ENCODE peak calls at places on chromosomes 4 and X, in six cellular contexts. R is ovary, O is heart left ventricle, S is left ventricle myocardium inferior, B is left lung, A is neuronal stem cell. H is an unnamed sample.

GRCh38 chrX:87045352-87045751 is 472.2 kb upstream of the KLHL4 start:
- DNase-seq in S (no peak), B (no peak), A (no peak), R (no peak), O (no peak), H (no peak)

GRCh38 chr4:133147922-133148689 is 988 bp upstream of the PCDH10 start:
- DNase-seq in R (peak; percentile 42), B (no peak), A (peak; percentile 41), O (no peak), S (no peak), H (no peak)

GRCh38 chr4:36322921-36323354 is 41.5 kb downstream of the DTHD1 start:
- DNase-seq in O (no peak), R (no peak), S (no peak), A (no peak), B (no peak), H (peak; percentile 16)

GRCh38 chr4:107736924-107737448 is 17.0 kb upstream of the PAPSS1 start:
- DNase-seq in B (no peak), A (peak; percentile 63), O (peak; percentile 31), R (no peak), S (no peak), H (peak; percentile 65)

GRCh38 chr4:109355835-109356234 is 53.4 kb upstream of the COL25A1 start:
- DNase-seq in S (no peak), A (no peak), R (no peak), O (no peak), B (no peak), H (no peak)

GRCh38 chr4:99028187-99028586 is 32.7 kb downstream of the METAP1 start:
- DNase-seq in O (no peak), B (no peak), A (no peak), S (no peak), R (no peak), H (no peak)

GRCh38 chr4:127162741-127163140 is 470.0 kb upstream of the INTU start:
- DNase-seq in B (no peak), O (no peak), R (no peak), S (no peak), A (no peak), H (no peak)

GRCh38 chrX:134548257-134548732 is 88.3 kb downstream of the HPRT1 start:
- DNase-seq in R (no peak), B (no peak), A (no peak), O (no peak), S (no peak), H (no peak)

GRCh38 chr4:87005690-87006461 is 71.1 kb downstream of the AFF1 start:
- DNase-seq in S (no peak), B (no peak), R (no peak), O (no peak), A (no peak), H (peak; percentile 11)

GRCh38 chr4:155954939-155955338 is 1.3 kb upstream of the CTSO start:
- DNase-seq in O (no peak), R (no peak), S (no peak), A (no peak), B (no peak), H (no peak)

GRCh38 chr4:83855044-83855443 is 319.1 kb downstream of the GPAT3 start:
- DNase-seq in S (no peak), B (no peak), R (no peak), O (no peak), A (no peak), H (no peak)
- H3K4me1 ChIP-seq in S (no peaks in the 10 kb centered on the region), B (no peaks in the 10 kb centered on the region), R (no peaks in the 10 kb centered on the region), O (no peaks in the 10 kb centered on the region), A (peaks cover 5% of the 10 kb centered on the region), H (no peaks in the 10 kb centered on the region)

GRCh38 chrX:126165401-126165720 is 728 bp downstream of the DCAF12L2 start:
- DNase-seq in R (peak; percentile 17), O (no peak), S (no peak), B (no peak), A (no peak), H (no peak)
- H3K4me3 ChIP-seq in R (peak overlapping the region; percentile 34), O (peak overlapping the region; percentile 36), S (peak overlapping the region; percentile 56), B (no peak overlapping the region), A (no peak overlapping the region), H (no peak overlapping the region)

GRCh38 chr4:2874861-2875260 is 31.2 kb downstream of the ADD1 start:
- DNase-seq in S (no peak), R (no peak), O (no peak), A (no peak), B (no peak), H (no peak)
- H3K4me1 ChIP-seq in S (peaks cover 92% of the 10 kb centered on the region), R (peaks cover 7% of the 10 kb centered on the region), O (peaks cover 75% of the 10 kb centered on the region), A (peaks cover 4% of the 10 kb centered on the region), B (peaks cover 14% of the 10 kb centered on the region), H (peaks cover 7% of the 10 kb centered on the region)

GRCh38 chr4:65999518-65999871 is 329.2 kb upstream of the EPHA5 start:
- DNase-seq in B (no peak), S (no peak), A (no peak), R (no peak), O (no peak), H (no peak)
- H3K4me3 ChIP-seq in B (no peak overlapping the region), S (no peak overlapping the region), A (no peak overlapping the region), R (no peak overlapping the region), O (no peak overlapping the region), H (no peak overlapping the region)

GRCh38 chr4:153489856-153490558 is 23.8 kb downstream of the TMEM131L start:
- DNase-seq in R (no peak), A (no peak), B (no peak), S (no peak), O (no peak), H (no peak)

GRCh38 chr4:153485860-153486259 is 19.7 kb downstream of the TMEM131L start:
- DNase-seq in O (no peak), A (no peak), R (no peak), B (no peak), S (no peak), H (no peak)

GRCh38 chr4:153486281-153487151 is 20.4 kb downstream of the TMEM131L start:
- DNase-seq in R (no peak), B (peak; percentile 52), O (no peak), S (no peak), A (no peak), H (no peak)

GRCh38 chr4:153488719-153489384 is 22.7 kb downstream of the TMEM131L start:
- DNase-seq in R (no peak), B (peak; percentile 52), A (no peak), O (peak; percentile 65), S (peak; percentile 51), H (no peak)

GRCh38 chr4:153488006-153488718 is 22.0 kb downstream of the TMEM131L start:
- DNase-seq in A (no peak), R (no peak), O (peak; percentile 36), B (no peak), S (no peak), H (peak; percentile 73)
- H3K4me1 ChIP-seq in A (peaks cover 23% of the 10 kb centered on the region), R (peaks cover 12% of the 10 kb centered on the region), O (peaks cover 70% of the 10 kb centered on the region), B (peaks cover 29% of the 10 kb centered on the region), S (peaks cover 72% of the 10 kb centered on the region), H (peaks cover 88% of the 10 kb centered on the region)

H was measured in CD8-positive, alpha-beta T cell.